ENCODE peak calls at places on chromosomes 5 and 9, in five cellular contexts. L is HL-60, O is epithelial cell of proximal tubule, H is left ventricle myocardium inferior, U is bronchial epithelial cell. S is an unnamed sample.

GRCh38 chr9:126914458-126915280 is at the start of gene RALGPS1:
- DNase-seq in L (peak), O (peak), H (peak), U (peak), S (peak)

GRCh38 chr9:94554439-94555331 is at the start of gene PCAT7:
- DNase-seq in H (no peak), U (peak), O (peak), L (peak), S (no peak)

GRCh38 chr5:73515232-73515631 is 17.0 kb downstream of the BTF3 start:
- DNase-seq in H (no peak), U (peak), L (no peak), O (no peak), S (no peak)

GRCh38 chr9:130549093-130549735 is 30.2 kb upstream of the FUBP3 start:
- DNase-seq in U (no peak), H (no peak), L (peak), O (no peak), S (no peak)

GRCh38 chr5:82259172-82259800 is 18.9 kb downstream of the RPS23 start:
- DNase-seq in U (peak), H (no peak), L (no peak), O (no peak), S (peak)

GRCh38 chr5:126801174-126801991 is 24.4 kb downstream of the LMNB1 start:
- DNase-seq in L (no peak), H (no peak), O (no peak), U (no peak), S (no peak)

GRCh38 chr9:127444921-127445850 is 6.0 kb downstream of the RPL12 start:
- DNase-seq in L (peak), H (no peak), U (no peak), O (no peak), S (peak)

GRCh38 chr9:124660341-124660801 is 110.7 kb downstream of the NR6A1 start:
- DNase-seq in L (peak), H (no peak), U (peak), O (no peak), S (peak)

GRCh38 chr5:150694638-150695037 is 6.2 kb downstream of the RBM22 start:
- DNase-seq in H (no peak), U (no peak), O (no peak), L (no peak), S (peak)

GRCh38 chr9:131398204-131398603 is 4.3 kb downstream of the PRRC2B start:
- DNase-seq in O (no peak), U (no peak), L (peak), H (no peak), S (no peak)

GRCh38 chr9:120619751-120620655 is 40.0 kb upstream of the CDK5RAP2 start:
- DNase-seq in U (peak), L (peak), H (no peak), O (peak), S (peak)

GRCh38 chr5:147216552-147217154 is 18.2 kb upstream of the STK32A start:
- DNase-seq in U (peak), H (no peak), L (no peak), O (no peak), S (peak)

GRCh38 chr9:134517069-134517680 is 124.4 kb upstream of the COL5A1 start:
- DNase-seq in L (no peak), O (no peak), H (no peak), U (no peak), S (no peak)

GRCh38 chr5:50967388-50968039 is 301.1 kb downstream of the PARP8 start:
- DNase-seq in H (no peak), O (no peak), U (no peak), L (no peak), S (no peak)

GRCh38 chr5:145484195-145484594 is 350.9 kb downstream of the PRELID2 start:
- DNase-seq in O (peak), L (no peak), U (peak), H (no peak), S (peak)

GRCh38 chr9:134420281-134420835 is 94.1 kb downstream of the RXRA start:
- DNase-seq in O (no peak), L (no peak), U (no peak), H (no peak), S (no peak)

DNA sequence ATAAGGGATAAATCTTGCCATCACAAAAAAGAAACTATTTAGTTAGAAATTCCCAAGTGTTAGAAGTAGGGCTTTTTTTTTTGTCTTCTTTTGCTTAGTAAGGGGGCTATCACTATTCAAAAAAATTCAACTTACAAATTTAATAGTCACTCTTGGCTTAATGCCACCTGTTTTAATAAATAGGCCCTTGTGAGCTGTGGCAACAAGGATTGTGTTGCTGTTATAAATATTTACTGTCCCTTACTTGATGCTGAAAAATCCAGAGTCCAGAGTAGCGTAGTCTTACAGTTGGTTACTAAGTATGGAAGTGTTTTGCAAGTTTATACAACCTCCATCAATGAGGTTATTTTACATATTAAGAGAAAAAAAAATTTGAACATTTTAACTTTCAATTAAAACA is 21.4 kb upstream of the CEP78 start:
- DNase-seq in U (no peak), O (no peak), H (no peak), L (no peak), S (no peak)
- H3K4me3 ChIP-seq in U (no peak), O (no peak), H (no peak), L (no peak), S (no peak)

DNA sequence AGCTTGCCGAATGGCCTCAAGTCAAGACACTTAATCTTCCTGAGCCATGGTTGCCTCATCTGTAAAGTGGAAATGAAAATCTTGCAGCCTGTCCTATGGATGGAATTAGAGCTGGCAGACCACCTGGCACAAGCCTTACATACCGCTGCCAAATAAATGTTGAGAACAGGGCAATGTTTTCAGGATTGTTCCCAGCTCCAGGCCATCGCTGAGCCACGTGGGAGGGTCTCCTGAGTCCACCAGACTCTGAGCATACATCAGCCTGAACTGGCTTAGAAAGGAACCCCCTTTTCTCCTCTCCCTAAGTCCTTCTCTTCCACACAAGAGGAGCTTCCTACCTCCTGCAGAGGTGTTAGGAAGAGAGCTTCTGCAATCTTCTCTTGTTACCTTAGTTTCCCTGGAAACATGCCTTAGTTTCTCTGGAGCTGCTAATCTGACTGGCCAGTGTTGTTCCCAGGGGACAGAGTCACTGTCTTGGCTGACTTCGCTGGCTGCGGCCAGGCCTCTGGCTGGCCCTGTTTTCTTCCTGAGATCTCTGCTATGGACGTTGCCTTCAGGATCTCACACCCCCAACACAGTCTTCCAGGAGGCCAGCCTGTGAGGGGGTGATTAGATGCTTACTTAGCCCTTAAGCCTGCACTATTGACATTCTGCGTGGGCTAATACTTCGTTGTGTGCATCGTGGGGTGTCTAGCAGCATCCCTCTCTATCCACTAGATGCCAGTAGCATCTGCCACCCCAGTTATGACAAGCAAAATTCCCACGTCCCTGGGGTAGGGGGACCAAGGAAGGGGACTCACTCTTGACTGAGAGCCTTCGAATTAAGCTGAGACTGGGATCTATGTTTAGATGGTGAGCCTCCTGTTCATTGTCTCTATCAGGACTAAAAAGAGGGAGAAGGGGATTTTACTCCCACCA is 62.2 kb downstream of the BOD1 start:
- DNase-seq in U (no peak), O (no peak), L (no peak), H (no peak), S (no peak)
- TF ChIP-seq CTCF in U (no peak), O (no peak), L (no peak), H (no peak), S (no peak)

GRCh38 chr5:169435506-169436230 is 134.7 kb upstream of the SLIT3 start:
- DNase-seq in H (no peak), L (no peak), U (no peak), O (no peak), S (peak)

GRCh38 chr5:169429044-169429443 is 128.1 kb upstream of the SLIT3 start:
- DNase-seq in H (peak), L (no peak), U (no peak), O (no peak), S (peak)

GRCh38 chr5:169430676-169431075 is 129.7 kb upstream of the SLIT3 start:
- DNase-seq in L (no peak), H (no peak), U (no peak), O (no peak), S (peak)

GRCh38 chr5:169431386-169431785 is 130.4 kb upstream of the SLIT3 start:
- DNase-seq in L (no peak), U (peak), O (no peak), H (no peak), S (peak)

DNA sequence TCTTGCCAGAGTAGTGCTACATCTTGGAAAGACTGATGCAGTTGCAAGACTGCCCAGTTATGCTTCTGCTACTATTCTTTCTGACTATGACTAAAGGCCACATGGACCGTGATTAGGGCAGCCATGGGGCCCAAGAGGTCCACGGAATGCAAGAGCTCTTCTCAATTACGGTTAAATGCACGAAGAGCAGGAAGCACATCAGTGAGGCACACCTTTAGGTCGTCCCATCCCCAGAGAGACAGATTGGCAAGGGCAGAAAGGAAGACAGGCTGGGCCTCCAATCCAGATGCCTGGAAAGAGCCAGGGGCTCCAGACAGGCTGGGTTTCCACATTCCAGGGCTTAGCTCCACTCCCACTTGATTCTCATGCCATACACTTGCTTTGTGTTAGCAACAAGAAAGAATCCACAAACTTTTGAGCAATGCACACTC is 132.3 kb upstream of the SLIT3 start:
- DNase-seq in O (no peak), U (no peak), L (no peak), H (no peak), S (no peak)
- H3K4me3 ChIP-seq in O (no peak), U (no peak), L (no peak), H (no peak), S (no peak)

GRCh38 chr5:13814293-13814692 is 130.2 kb downstream of the DNAH5 start:
- DNase-seq in L (no peak), O (no peak), U (peak), H (no peak), S (peak)
- TF ChIP-seq CTCF in L (no peak), O (peak), U (no peak), H (no peak), S (no peak)

GRCh38 chr9:503331-503730 is 288.7 kb downstream of the DOCK8 start:
- DNase-seq in H (no peak), U (no peak), L (no peak), O (no peak), S (no peak)
- H3K4me3 ChIP-seq in H (peak), U (no peak), L (no peak), O (peak), S (no peak)